ENCODE peak calls at places on chromosome 11, in eight cellular contexts. O is stomach, K is lung, Q is neural progenitor cell, Y is prostate gland, B is RWPE1, C is cardiac muscle cell, T is testis. W is an unnamed sample.

GRCh38 chr11:64624869-64625481 is 34.0 kb downstream of the SLC22A12 start:
- DNase-seq in O (no peak), K (no peak), Q (no peak), Y (no peak), B (no peak), C (no peak), T (no peak), W (no peak)

GRCh38 chr11:103696130-103696529 is 340.3 kb upstream of the DDI1 start:
- DNase-seq in O (no peak), K (no peak), Q (no peak), Y (no peak), B (no peak), C (no peak), T (no peak), W (no peak)

GRCh38 chr11:72524711-72525110 is 90.4 kb upstream of the CLPB start:
- DNase-seq in O (no peak), K (no peak), Q (no peak), Y (no peak), B (no peak), C (no peak), T (no peak), W (no peak)

GRCh38 chr11:117300301-117300700 is 9.2 kb downstream of the BACE1-AS start:
- DNase-seq in O (no peak), K (no peak), Q (peak; percentile 73), Y (no peak), B (no peak), C (peak; percentile 51), T (peak; percentile 44), W (no peak)

GRCh38 chr11:116510886-116511650 is 261.7 kb downstream of the BUD13 start:
- DNase-seq in O (no peak), K (no peak), Q (peak; percentile 35), Y (no peak), B (no peak), C (no peak), T (no peak), W (peak; percentile 43)

GRCh38 chr11:72752088-72752914 is at the start of gene ARAP1:
- DNase-seq in O (peak; percentile 69), K (peak; percentile 82), Q (peak; percentile 88), Y (peak; percentile 65), B (peak; percentile 85), C (peak; percentile 78), T (peak; percentile 71), W (peak; percentile 88)

GRCh38 chr11:128624269-128625170 is 37.2 kb upstream of the ETS1 start:
- DNase-seq in O (peak; percentile 77), K (no peak), Q (no peak), Y (peak; percentile 51), B (no peak), C (no peak), T (no peak), W (no peak)

GRCh38 chr11:35390737-35391682 is 28.3 kb downstream of the SLC1A2 start:
- DNase-seq in O (peak; percentile 59), K (no peak), Q (no peak), Y (peak; percentile 75), B (peak; percentile 58), C (no peak), T (no peak), W (no peak)

GRCh38 chr11:65262381-65262680 is 569 bp downstream of the POLA2 start:
- DNase-seq in O (peak; percentile 55), K (no peak), Q (no peak), Y (no peak), B (no peak), C (no peak), T (no peak), W (no peak)

GRCh38 chr11:63569570-63569969 is 6.4 kb upstream of the PLAAT2 start:
- DNase-seq in O (no peak), K (no peak), Q (no peak), Y (no peak), B (no peak), C (no peak), T (no peak), W (no peak)

GRCh38 chr11:2989551-2989950 is 2.6 kb downstream of the NAP1L4 start:
- DNase-seq in O (no peak), K (no peak), Q (no peak), Y (no peak), B (no peak), C (no peak), T (no peak), W (no peak)

GRCh38 chr11:107957109-107957588 is 28.9 kb downstream of the RAB39A start:
- DNase-seq in O (no peak), K (no peak), Q (no peak), Y (no peak), B (no peak), C (no peak), T (no peak), W (no peak)

GRCh38 chr11:59012106-59012941 is 73.0 kb downstream of the GLYATL1 start:
- DNase-seq in O (no peak), K (no peak), Q (no peak), Y (no peak), B (no peak), C (peak; percentile 3), T (no peak), W (no peak)

GRCh38 chr11:115580927-115581680 is 76.9 kb upstream of the CADM1 start:
- DNase-seq in O (peak; percentile 51), K (no peak), Q (no peak), Y (no peak), B (no peak), C (peak; percentile 32), T (no peak), W (no peak)

GRCh38 chr11:110525883-110526282 is 96.1 kb downstream of the FDX1 start:
- DNase-seq in O (no peak), K (peak; percentile 67), Q (no peak), Y (no peak), B (peak; percentile 82), C (no peak), T (peak; percentile 34), W (no peak)

GRCh38 chr11:110531056-110531756 is 101.5 kb downstream of the FDX1 start:
- DNase-seq in O (no peak), K (no peak), Q (no peak), Y (no peak), B (no peak), C (peak; percentile 7), T (peak; percentile 39), W (no peak)

GRCh38 chr11:110526323-110526722 is 96.6 kb downstream of the FDX1 start:
- DNase-seq in O (no peak), K (no peak), Q (no peak), Y (no peak), B (no peak), C (no peak), T (no peak), W (no peak)

GRCh38 chr11:110527146-110527545 is 97.4 kb downstream of the FDX1 start:
- DNase-seq in O (no peak), K (no peak), Q (no peak), Y (no peak), B (no peak), C (no peak), T (no peak), W (no peak)

DNA sequence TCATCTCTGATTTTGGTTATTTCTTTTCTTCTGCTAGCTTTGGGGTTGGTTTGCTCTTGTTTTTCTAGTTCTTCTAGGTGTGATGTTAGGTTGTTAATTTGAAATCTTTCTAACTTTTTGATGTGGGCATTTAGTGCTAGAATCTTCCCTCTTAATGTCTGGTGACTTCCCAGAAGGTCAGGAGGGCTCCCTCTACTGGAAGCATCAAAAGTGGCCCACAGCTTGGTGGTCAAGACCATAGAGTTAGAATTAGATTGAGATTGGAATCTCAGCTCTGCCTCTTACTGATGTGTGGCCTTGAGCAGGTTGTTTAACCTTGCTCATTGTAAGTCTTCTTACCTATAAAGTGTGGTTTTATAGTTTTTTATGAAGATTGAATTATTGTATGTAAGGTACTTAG is 99.3 kb downstream of the FDX1 start:
- DNase-seq in O (no peak), K (no peak), Q (peak; percentile 12), Y (no peak), B (no peak), C (no peak), T (peak; percentile 26), W (no peak)
- TF ChIP-seq CTCF in O (peak; percentile 19), K (no peak), Q (peak; percentile 50), Y (no peak), B (no peak), C (peak; percentile 46), T (no peak), W (no peak)

DNA sequence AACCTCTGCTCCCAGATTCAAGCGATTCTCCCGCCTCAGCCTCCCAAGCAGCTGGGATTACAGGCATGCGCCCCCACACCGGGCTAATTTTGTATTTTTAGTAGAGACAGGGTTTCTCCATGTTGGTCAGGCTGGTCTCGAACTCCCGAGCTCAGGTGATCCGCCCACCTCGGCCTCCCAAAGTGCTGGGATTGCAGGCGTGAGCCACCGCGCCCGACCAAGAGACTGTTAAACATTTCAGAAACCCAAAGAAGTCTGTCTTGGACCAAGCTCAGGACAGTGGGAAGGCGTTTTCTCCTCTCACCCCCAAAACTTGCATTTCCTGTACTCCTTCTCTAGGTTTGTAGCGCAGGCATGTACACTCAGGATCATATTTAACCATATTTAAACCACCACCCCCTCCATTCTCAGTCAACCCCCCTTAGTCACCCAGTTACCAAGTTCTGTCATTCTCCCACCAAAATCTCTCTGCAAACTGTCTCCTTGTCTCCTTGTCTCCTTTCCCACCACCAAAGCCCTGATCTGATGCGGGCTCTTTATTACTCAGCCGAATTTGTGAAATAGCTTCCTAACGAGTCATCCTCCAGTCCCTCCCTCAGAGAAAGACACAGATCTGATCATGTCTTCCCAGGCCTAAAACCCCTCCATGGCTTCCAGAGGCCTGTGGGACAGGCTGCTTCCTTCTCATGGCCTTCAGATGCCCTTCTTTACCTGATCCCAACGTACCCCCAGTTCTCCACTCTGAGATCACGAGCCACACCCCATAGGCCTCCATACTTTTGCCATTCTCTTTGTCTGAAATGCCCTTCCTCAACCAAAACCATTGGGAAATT is 29.0 kb upstream of the CREB3L1 start:
- DNase-seq in O (no peak), K (no peak), Q (no peak), Y (no peak), B (peak; percentile 89), C (no peak), T (peak; percentile 6), W (no peak)
- H3K27ac ChIP-seq in O (no peak overlapping the region), K (peak overlapping the region; percentile 9), Q (no peak overlapping the region), Y (no peak overlapping the region), B (peak overlapping the region; percentile 85), C (no peak overlapping the region), T (no peak overlapping the region), W (no peak overlapping the region)

GRCh38 chr11:93775289-93775688 is 8.8 kb upstream of the MED17 start:
- DNase-seq in O (no peak), K (no peak), Q (peak; percentile 45), Y (no peak), B (no peak), C (peak; percentile 11), T (no peak), W (no peak)
- TF ChIP-seq CTCF in O (no peak), K (no peak), Q (peak; percentile 58), Y (no peak), B (no peak), C (peak; percentile 34), T (no peak), W (no peak)

GRCh38 chr11:102283088-102283487 is 34.2 kb upstream of the BIRC3 start:
- DNase-seq in O (no peak), K (no peak), Q (no peak), Y (no peak), B (no peak), C (no peak), T (no peak), W (no peak)
- H3K27ac ChIP-seq in O (peak overlapping the region; percentile 57), K (no peak overlapping the region), Q (no peak overlapping the region), Y (no peak overlapping the region), B (no peak overlapping the region), C (peak overlapping the region; percentile 1), T (no peak overlapping the region), W (peak overlapping the region; percentile 53)